ENCODE peak calls at places on chromosomes 6 and 20, in ten cellular contexts. One of them, this sample, is unnamed.

GRCh38 chr6:13577926-13578325 is 3.5 kb downstream of the SIRT5 start:
- DNase-seq in IMR-90: no peak
- DNase-seq in CD8-positive, alpha-beta memory T cell: no peak
- DNase-seq in NCI-H2081: no peak
- DNase-seq in esophagus squamous epithelium: no peak
- DNase-seq in T1000: no peak
- DNase-seq in HT-29: no peak
- DNase-seq in NCI-H146: no peak
- DNase-seq in HT1080: no peak
- DNase-seq in T-helper 1 cell: no peak
- DNase-seq in this sample: no peak

GRCh38 chr6:36788768-36789167 is 50.5 kb downstream of the CPNE5 start:
- DNase-seq in T1000: no peak
- DNase-seq in esophagus squamous epithelium: no peak
- DNase-seq in IMR-90: peak; percentile 11
- DNase-seq in HT-29: no peak
- DNase-seq in T-helper 1 cell: no peak
- DNase-seq in NCI-H146: no peak
- DNase-seq in CD8-positive, alpha-beta memory T cell: no peak
- DNase-seq in HT1080: peak; percentile 55
- DNase-seq in NCI-H2081: no peak
- DNase-seq in this sample: no peak

GRCh38 chr20:5714261-5715041 is 35.8 kb upstream of the SHLD1 start:
- DNase-seq in IMR-90: peak; percentile 24
- DNase-seq in NCI-H2081: peak; percentile 1
- DNase-seq in T-helper 1 cell: peak; percentile 58
- DNase-seq in HT1080: peak; percentile 71
- DNase-seq in T1000: no peak
- DNase-seq in CD8-positive, alpha-beta memory T cell: peak; percentile 92
- DNase-seq in HT-29: peak; percentile 55
- DNase-seq in NCI-H146: peak; percentile 58
- DNase-seq in esophagus squamous epithelium: no peak
- DNase-seq in this sample: no peak

GRCh38 chr6:43798688-43799444 is 28.9 kb downstream of the VEGFA start:
- DNase-seq in HT1080: peak; percentile 89
- DNase-seq in T1000: peak; percentile 55
- DNase-seq in NCI-H2081: no peak
- DNase-seq in T-helper 1 cell: peak; percentile 27
- DNase-seq in CD8-positive, alpha-beta memory T cell: no peak
- DNase-seq in HT-29: peak; percentile 98
- DNase-seq in NCI-H146: peak; percentile 37
- DNase-seq in esophagus squamous epithelium: peak; percentile 16
- DNase-seq in IMR-90: peak; percentile 85
- DNase-seq in this sample: no peak

GRCh38 chr6:132973556-132973993 is 159.2 kb downstream of the RPS12 start:
- DNase-seq in T-helper 1 cell: no peak
- DNase-seq in IMR-90: no peak
- DNase-seq in HT1080: no peak
- DNase-seq in HT-29: no peak
- DNase-seq in NCI-H146: peak; percentile 89
- DNase-seq in esophagus squamous epithelium: no peak
- DNase-seq in T1000: no peak
- DNase-seq in NCI-H2081: peak; percentile 53
- DNase-seq in CD8-positive, alpha-beta memory T cell: no peak
- DNase-seq in this sample: no peak

GRCh38 chr6:157717266-157717870 is 105.7 kb upstream of the SNX9 start:
- DNase-seq in T1000: no peak
- DNase-seq in T-helper 1 cell: no peak
- DNase-seq in CD8-positive, alpha-beta memory T cell: no peak
- DNase-seq in esophagus squamous epithelium: no peak
- DNase-seq in HT-29: peak; percentile 31
- DNase-seq in NCI-H2081: no peak
- DNase-seq in IMR-90: no peak
- DNase-seq in HT1080: no peak
- DNase-seq in NCI-H146: no peak
- DNase-seq in this sample: no peak

GRCh38 chr6:112054520-112055160 is 736 bp downstream of the CCN6 start:
- DNase-seq in IMR-90: peak; percentile 31
- DNase-seq in T-helper 1 cell: no peak
- DNase-seq in T1000: no peak
- DNase-seq in NCI-H2081: no peak
- DNase-seq in NCI-H146: no peak
- DNase-seq in CD8-positive, alpha-beta memory T cell: no peak
- DNase-seq in esophagus squamous epithelium: no peak
- DNase-seq in HT1080: no peak
- DNase-seq in HT-29: no peak
- DNase-seq in this sample: no peak

GRCh38 chr6:53615633-53616449 is 49.7 kb downstream of the KLHL31 start:
- DNase-seq in esophagus squamous epithelium: no peak
- DNase-seq in NCI-H2081: no peak
- DNase-seq in IMR-90: peak; percentile 91
- DNase-seq in HT1080: peak; percentile 90
- DNase-seq in HT-29: peak; percentile 91
- DNase-seq in NCI-H146: no peak
- DNase-seq in CD8-positive, alpha-beta memory T cell: no peak
- DNase-seq in T-helper 1 cell: no peak
- DNase-seq in T1000: peak; percentile 22
- DNase-seq in this sample: no peak

GRCh38 chr6:159062564-159062945 is 17.8 kb upstream of the TAGAP start:
- DNase-seq in CD8-positive, alpha-beta memory T cell: peak; percentile 80
- DNase-seq in T1000: no peak
- DNase-seq in NCI-H2081: no peak
- DNase-seq in HT-29: no peak
- DNase-seq in T-helper 1 cell: peak; percentile 90
- DNase-seq in IMR-90: no peak
- DNase-seq in NCI-H146: no peak
- DNase-seq in HT1080: no peak
- DNase-seq in esophagus squamous epithelium: no peak
- DNase-seq in this sample: no peak

GRCh38 chr20:57369601-57370000 is 18.5 kb downstream of the RAE1 start:
- DNase-seq in T1000: no peak
- DNase-seq in CD8-positive, alpha-beta memory T cell: no peak
- DNase-seq in IMR-90: no peak
- DNase-seq in T-helper 1 cell: no peak
- DNase-seq in NCI-H146: no peak
- DNase-seq in HT1080: no peak
- DNase-seq in esophagus squamous epithelium: no peak
- DNase-seq in HT-29: no peak
- DNase-seq in NCI-H2081: no peak
- DNase-seq in this sample: no peak

GRCh38 chr20:34402461-34402860 is 39.4 kb downstream of the ITCH start:
- DNase-seq in HT-29: no peak
- DNase-seq in NCI-H2081: no peak
- DNase-seq in NCI-H146: no peak
- DNase-seq in T-helper 1 cell: no peak
- DNase-seq in esophagus squamous epithelium: no peak
- DNase-seq in IMR-90: no peak
- DNase-seq in T1000: no peak
- DNase-seq in CD8-positive, alpha-beta memory T cell: no peak
- DNase-seq in HT1080: no peak
- DNase-seq in this sample: no peak

GRCh38 chr6:3841711-3842565 is 7.2 kb upstream of the FAM50B start:
- DNase-seq in NCI-H2081: no peak
- DNase-seq in esophagus squamous epithelium: no peak
- DNase-seq in T1000: peak; percentile 32
- DNase-seq in HT1080: no peak
- DNase-seq in T-helper 1 cell: no peak
- DNase-seq in IMR-90: peak; percentile 80
- DNase-seq in CD8-positive, alpha-beta memory T cell: no peak
- DNase-seq in HT-29: no peak
- DNase-seq in NCI-H146: no peak
- DNase-seq in this sample: peak; percentile 83

GRCh38 chr20:48041078-48041780 is 255.9 kb upstream of the SULF2 start:
- DNase-seq in NCI-H146: no peak
- DNase-seq in HT-29: no peak
- DNase-seq in T-helper 1 cell: no peak
- DNase-seq in T1000: no peak
- DNase-seq in HT1080: no peak
- DNase-seq in CD8-positive, alpha-beta memory T cell: no peak
- DNase-seq in NCI-H2081: no peak
- DNase-seq in IMR-90: no peak
- DNase-seq in esophagus squamous epithelium: no peak
- DNase-seq in this sample: peak; percentile 59

This sample was measured in coronary artery.